ENCODE peak calls at places on chromosomes 4 and X, in six cellular contexts. C is A673, U is omental fat pad, W is brain microvascular endothelial cell, Q is mucosa of descending colon, X is fibroblast of lung. Z is an unnamed sample.

GRCh38 chr4:189143255-189143654 is 797.4 kb upstream of the FRG1 start:
- DNase-seq in C (no peak), W (no peak), Q (no peak), X (no peak), U (no peak), Z (no peak)

GRCh38 chr4:6727081-6727942 is 11.3 kb downstream of the BLOC1S4 start:
- DNase-seq in X (no peak), W (peak), C (peak), U (no peak), Q (no peak), Z (no peak)

GRCh38 chr4:120056249-120056648 is 10.4 kb downstream of the MAD2L1 start:
- DNase-seq in U (no peak), Q (no peak), C (peak), X (peak), W (no peak), Z (no peak)

GRCh38 chr4:72997409-72997808 is 72.1 kb downstream of the COX18 start:
- DNase-seq in C (no peak), W (peak), X (no peak), Q (no peak), U (no peak), Z (no peak)

GRCh38 chrX:30895331-30895730 is 6.3 kb upstream of the TAB3 start:
- DNase-seq in X (no peak), W (no peak), U (no peak), Q (no peak), C (no peak), Z (no peak)

GRCh38 chr4:158996669-158997074 is 106.2 kb upstream of the RAPGEF2 start:
- DNase-seq in C (peak), W (peak), X (peak), Q (no peak), U (no peak), Z (no peak)

GRCh38 chrX:133005038-133005437 is 46.6 kb upstream of the HS6ST2 start:
- DNase-seq in W (no peak), X (peak), Q (no peak), U (no peak), C (peak), Z (no peak)

GRCh38 chr4:52157641-52158316 is 106.7 kb downstream of the SPATA18 start:
- DNase-seq in U (no peak), Q (no peak), C (no peak), W (peak), X (no peak), Z (no peak)

GRCh38 chrX:71222929-71223328 is at the start of gene GJB1:
- DNase-seq in X (no peak), Q (no peak), C (no peak), W (no peak), U (no peak), Z (no peak)

GRCh38 chr4:8550691-8551090 is 29.5 kb upstream of the GPR78 start:
- DNase-seq in Q (no peak), C (no peak), W (no peak), X (no peak), U (no peak), Z (no peak)

GRCh38 chr4:79650794-79651431 is 242.9 kb upstream of the GK2 start:
- DNase-seq in U (no peak), C (peak), X (peak), W (peak), Q (no peak), Z (no peak)

DNA sequence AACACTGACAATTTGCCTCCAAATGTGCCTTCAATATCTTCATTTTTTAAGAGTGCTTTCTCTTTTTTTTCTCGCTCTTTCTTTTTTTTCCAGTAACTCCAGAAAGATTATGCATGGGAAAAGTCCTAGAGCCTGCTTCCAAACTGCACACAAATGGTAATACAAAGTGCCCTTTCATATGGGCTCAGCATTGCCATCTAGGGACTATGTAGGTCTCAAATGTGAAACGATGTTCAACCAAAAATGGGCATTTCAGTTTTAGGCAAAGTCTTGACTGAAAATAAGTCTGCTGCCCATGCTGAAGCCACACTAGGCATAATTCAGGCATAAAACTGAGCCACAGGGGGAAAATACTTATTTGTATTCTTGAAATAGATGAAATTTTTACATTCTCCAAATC is 65.6 kb downstream of the SYNPO2 start:
- DNase-seq in U (no peak), X (peak), C (peak), W (no peak), Q (no peak), Z (no peak)
- TF ChIP-seq CTCF in U (no peak), X (peak), C (peak), W (peak), Q (no peak), Z (no peak)

DNA sequence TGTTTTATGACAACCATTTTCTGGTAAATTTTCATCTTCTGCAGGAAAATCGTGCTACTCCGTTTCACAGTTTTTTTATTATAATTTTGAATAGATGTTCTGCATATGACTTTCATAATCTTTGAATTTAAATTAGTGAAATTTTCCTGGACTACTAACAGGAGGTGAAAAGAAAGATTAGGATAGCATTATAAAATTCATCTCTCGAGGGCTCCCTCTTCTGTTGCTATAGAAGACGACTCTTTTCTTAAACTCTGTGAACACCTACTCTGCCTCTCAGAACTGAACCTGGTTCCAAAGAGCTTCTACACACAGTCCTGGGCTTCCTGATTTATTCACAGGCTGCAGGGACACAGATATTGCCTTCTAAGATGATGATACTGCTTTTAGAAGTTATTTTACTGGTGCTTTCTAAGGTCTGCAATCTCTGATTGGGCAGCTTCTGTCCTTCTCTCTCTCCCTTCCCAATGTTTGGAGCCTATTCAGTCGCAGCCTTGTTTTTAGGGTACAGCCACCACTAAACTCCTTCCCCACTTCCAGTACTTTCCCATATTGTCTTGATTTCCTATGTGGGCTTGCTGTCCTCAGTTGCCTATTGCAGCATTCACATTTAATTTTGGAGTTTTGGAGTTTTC is 10.1 kb upstream of the SAP30 start:
- DNase-seq in Q (no peak), W (no peak), U (no peak), C (peak), X (peak), Z (no peak)
- TF ChIP-seq CTCF in Q (peak), W (peak), U (no peak), C (peak), X (peak), Z (no peak)

DNA sequence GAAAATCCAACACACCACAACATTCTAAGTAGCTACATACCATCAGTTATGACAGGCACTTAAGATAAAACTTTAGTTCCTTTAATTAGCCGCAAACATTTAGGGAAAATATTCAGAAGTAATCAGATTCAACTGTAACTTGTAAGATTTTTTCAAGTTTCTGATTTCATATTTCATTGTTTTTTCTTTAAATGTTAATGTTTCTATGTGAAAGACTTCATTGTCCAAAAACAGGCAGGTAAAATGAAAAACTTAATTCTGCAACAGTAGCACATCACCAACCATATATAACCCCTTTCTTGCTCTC is 11.6 kb upstream of the ODAM start:
- DNase-seq in X (no peak), W (no peak), C (no peak), Q (no peak), U (no peak), Z (no peak)
- TF ChIP-seq CTCF in X (no peak), W (no peak), C (peak), Q (no peak), U (no peak), Z (peak)

DNA sequence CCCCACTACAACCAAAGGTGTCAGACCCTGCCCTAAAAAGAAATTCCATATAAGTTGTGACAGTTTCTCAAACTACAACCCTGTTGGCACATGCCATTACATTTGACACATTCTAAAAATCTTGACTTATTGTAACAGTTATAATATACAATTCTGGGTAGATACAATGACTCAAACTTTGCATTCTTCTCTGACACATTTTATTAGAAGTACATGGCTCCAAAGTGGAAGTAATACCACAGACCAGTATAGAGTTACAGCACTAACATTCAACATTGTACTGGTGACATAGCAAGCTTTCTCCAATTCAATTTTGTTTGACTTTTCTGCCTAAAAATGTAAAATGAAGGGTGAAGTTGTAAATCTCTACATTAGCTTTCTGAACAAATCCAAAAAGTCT is 196.6 kb upstream of the ETNPPL start:
- DNase-seq in Q (no peak), C (no peak), W (peak), U (no peak), X (no peak), Z (no peak)
- TF ChIP-seq CTCF in Q (no peak), C (no peak), W (no peak), U (no peak), X (no peak), Z (no peak)